ENCODE peak calls at places on chromosome 15, in ten cellular contexts. K is WTC11, S is T follicular helper cell, Z is fibroblast of the aortic adventitia, G is GM19239, J is NCI-H524, M is Calu3, I is NCI-H226, N is body of pancreas, V is GM20000. X is an unnamed sample.

GRCh38 chr15:33119865-33120264 is 74.6 kb downstream of the FMN1 start:
- DNase-seq in K (no peak), S (no peak), Z (no peak), G (no peak), J (no peak), M (no peak), I (no peak), N (no peak), V (no peak), X (no peak)

GRCh38 chr15:63987979-63988378 is 58.3 kb downstream of the DAPK2 start:
- DNase-seq in K (no peak), S (no peak), Z (no peak), G (no peak), J (peak), M (no peak), I (no peak), N (no peak), V (no peak), X (no peak)

GRCh38 chr15:25670025-25670554 is 193.0 kb downstream of the ATP10A start:
- DNase-seq in K (peak), S (no peak), Z (peak), G (no peak), J (peak), M (no peak), I (no peak), N (peak), V (no peak), X (no peak)

GRCh38 chr15:94255540-94255939 is 24.2 kb downstream of the MCTP2 start:
- DNase-seq in K (no peak), S (no peak), Z (no peak), G (no peak), J (no peak), M (no peak), I (no peak), N (no peak), V (no peak), X (no peak)

GRCh38 chr15:100869151-100869999 is 10.3 kb upstream of the ALDH1A3 start:
- DNase-seq in K (peak), S (no peak), Z (no peak), G (no peak), J (no peak), M (no peak), I (peak), N (no peak), V (no peak), X (no peak)

GRCh38 chr15:76987896-76988860 is 6.7 kb upstream of the PSTPIP1 start:
- DNase-seq in K (peak), S (no peak), Z (no peak), G (peak), J (no peak), M (no peak), I (no peak), N (no peak), V (peak), X (no peak)

GRCh38 chr15:60408438-60409105 is 10.8 kb upstream of the ANXA2 start:
- DNase-seq in K (no peak), S (no peak), Z (peak), G (peak), J (no peak), M (no peak), I (peak), N (no peak), V (peak), X (peak)

GRCh38 chr15:78201281-78202190 is 32.8 kb downstream of the ACSBG1 start:
- DNase-seq in K (no peak), S (no peak), Z (no peak), G (no peak), J (no peak), M (no peak), I (no peak), N (no peak), V (no peak), X (no peak)

GRCh38 chr15:39631357-39631756 is 50.5 kb downstream of the THBS1 start:
- DNase-seq in K (no peak), S (no peak), Z (no peak), G (no peak), J (no peak), M (no peak), I (peak), N (no peak), V (no peak), X (no peak)

GRCh38 chr15:99711685-99712084 is 21.6 kb downstream of the LYSMD4 start:
- DNase-seq in K (no peak), S (no peak), Z (no peak), G (no peak), J (no peak), M (no peak), I (no peak), N (no peak), V (no peak), X (no peak)

GRCh38 chr15:33864360-33865075 is 103.8 kb upstream of the CHRM5 start:
- DNase-seq in K (no peak), S (no peak), Z (peak), G (no peak), J (no peak), M (no peak), I (no peak), N (no peak), V (no peak), X (no peak)

GRCh38 chr15:82081904-82082810 is 36.3 kb upstream of the MEX3B start:
- DNase-seq in K (peak), S (no peak), Z (peak), G (no peak), J (no peak), M (no peak), I (peak), N (no peak), V (no peak), X (no peak)

GRCh38 chr15:42650208-42651066 is 75.0 kb downstream of the STARD9 start:
- DNase-seq in K (peak), S (peak), Z (peak), G (peak), J (peak), M (peak), I (peak), N (peak), V (peak), X (peak)

GRCh38 chr15:63332367-63333078 is 49.1 kb downstream of the CA12 start:
- DNase-seq in K (no peak), S (no peak), Z (peak), G (no peak), J (no peak), M (peak), I (peak), N (no peak), V (no peak), X (peak)

GRCh38 chr15:70526221-70526973 is 237.0 kb downstream of the UACA start:
- DNase-seq in K (no peak), S (no peak), Z (peak), G (no peak), J (peak), M (peak), I (no peak), N (no peak), V (peak), X (no peak)

GRCh38 chr15:81897011-81897677 is 148.7 kb downstream of the MEX3B start:
- DNase-seq in K (no peak), S (no peak), Z (no peak), G (no peak), J (no peak), M (no peak), I (peak), N (no peak), V (no peak), X (no peak)

GRCh38 chr15:41396111-41396510 is 6.2 kb downstream of the NDUFAF1 start:
- DNase-seq in K (no peak), S (no peak), Z (no peak), G (no peak), J (no peak), M (no peak), I (no peak), N (no peak), V (no peak), X (no peak)

GRCh38 chr15:27541581-27541980 is 557.5 kb downstream of the OCA2 start:
- DNase-seq in K (no peak), S (no peak), Z (no peak), G (no peak), J (no peak), M (no peak), I (no peak), N (no peak), V (no peak), X (no peak)

GRCh38 chr15:68646156-68646555 is 67.4 kb downstream of the CORO2B start:
- DNase-seq in K (no peak), S (no peak), Z (no peak), G (no peak), J (peak), M (no peak), I (no peak), N (no peak), V (no peak), X (no peak)

GRCh38 chr15:86797135-86797534 is 717.5 kb downstream of the AGBL1 start:
- DNase-seq in K (no peak), S (no peak), Z (no peak), G (no peak), J (no peak), M (no peak), I (no peak), N (no peak), V (no peak), X (no peak)

GRCh38 chr15:85646538-85647091 is 148.1 kb downstream of the KLHL25 start:
- DNase-seq in K (no peak), S (no peak), Z (no peak), G (no peak), J (no peak), M (no peak), I (no peak), N (no peak), V (peak), X (peak)

GRCh38 chr15:41258706-41259471 is 27.8 kb downstream of the CHP1 start:
- DNase-seq in K (no peak), S (no peak), Z (peak), G (no peak), J (no peak), M (peak), I (no peak), N (peak), V (peak), X (peak)

GRCh38 chr15:63054281-63054683 is 11.7 kb downstream of the TPM1 start:
- DNase-seq in K (no peak), S (no peak), Z (no peak), G (no peak), J (no peak), M (no peak), I (no peak), N (no peak), V (no peak), X (no peak)

GRCh38 chr15:72851586-72851985 is 68.0 kb upstream of the ADPGK start:
- DNase-seq in K (no peak), S (no peak), Z (no peak), G (no peak), J (no peak), M (no peak), I (no peak), N (no peak), V (no peak), X (no peak)

X was measured in Caki2.